ENCODE peak calls at places on chromosomes 2 and 18, in seven cellular contexts. Y is nephron progenitor cell, O is adrenal gland, R is AG09309, G is AG10803, X is fibroblast of lung, P is uterus. L is an unnamed sample.

GRCh38 chr18:3402962-3403585 is 46.9 kb upstream of the TGIF1 start:
- DNase-seq in Y (no peak), O (no peak), R (no peak), G (peak), X (peak), P (no peak), L (no peak)

GRCh38 chr2:64650722-64651338 is 2.9 kb downstream of the SERTAD2 start:
- DNase-seq in Y (no peak), O (no peak), R (no peak), G (no peak), X (no peak), P (no peak), L (no peak)

GRCh38 chr18:13260927-13261471 is 42.4 kb downstream of the LDLRAD4 start:
- DNase-seq in Y (no peak), O (no peak), R (no peak), G (no peak), X (no peak), P (no peak), L (no peak)

GRCh38 chr2:203626952-203627681 is 79.3 kb upstream of the CD28 start:
- DNase-seq in Y (no peak), O (no peak), R (peak), G (peak), X (peak), P (no peak), L (peak)

GRCh38 chr2:235737840-235738239 is 244.0 kb downstream of the AGAP1 start:
- DNase-seq in Y (no peak), O (no peak), R (no peak), G (no peak), X (no peak), P (no peak), L (no peak)

GRCh38 chr2:105518897-105519296 is 120.0 kb upstream of the FHL2 start:
- DNase-seq in Y (no peak), O (no peak), R (no peak), G (no peak), X (peak), P (no peak), L (no peak)

GRCh38 chr2:145593991-145594702 is 1074.2 kb upstream of the ZEB2 start:
- DNase-seq in Y (no peak), O (no peak), R (peak), G (peak), X (peak), P (no peak), L (peak)

GRCh38 chr2:136408795-136409194 is 290.8 kb upstream of the CXCR4 start:
- DNase-seq in Y (no peak), O (no peak), R (no peak), G (no peak), X (no peak), P (no peak), L (no peak)

GRCh38 chr2:206989306-206989705 is 50.0 kb downstream of the CPO start:
- DNase-seq in Y (peak), O (peak), R (no peak), G (no peak), X (no peak), P (no peak), L (no peak)

GRCh38 chr2:84833481-84834150 is 47.3 kb downstream of the TRABD2A start:
- DNase-seq in Y (no peak), O (no peak), R (no peak), G (no peak), X (no peak), P (no peak), L (no peak)

GRCh38 chr18:48003426-48004349 is 73.2 kb upstream of the SMAD2 start:
- DNase-seq in Y (no peak), O (peak), R (no peak), G (peak), X (peak), P (peak), L (no peak)

GRCh38 chr2:178584666-178585065 is 104.4 kb downstream of the PLEKHA3 start:
- DNase-seq in Y (no peak), O (no peak), R (no peak), G (no peak), X (no peak), P (no peak), L (no peak)

GRCh38 chr2:144521702-144522101 is 1.8 kb upstream of the ZEB2 start:
- DNase-seq in Y (no peak), O (no peak), R (no peak), G (no peak), X (peak), P (no peak), L (no peak)

GRCh38 chr2:72198532-72199241 is 51.0 kb upstream of the CYP26B1 start:
- DNase-seq in Y (no peak), O (no peak), R (peak), G (peak), X (peak), P (no peak), L (no peak)

GRCh38 chr2:101107246-101107645 is 43.9 kb downstream of the TBC1D8 start:
- DNase-seq in Y (no peak), O (no peak), R (no peak), G (no peak), X (peak), P (no peak), L (no peak)

GRCh38 chr2:239227661-239228371 is 173.0 kb downstream of the HDAC4 start:
- DNase-seq in Y (no peak), O (peak), R (no peak), G (no peak), X (no peak), P (no peak), L (no peak)

GRCh38 chr2:112623913-112624777 is 21.6 kb upstream of the SLC20A1 start:
- DNase-seq in Y (no peak), O (peak), R (peak), G (peak), X (peak), P (no peak), L (peak)

GRCh38 chr2:27809761-27810241 is 38.3 kb downstream of the MRPL33 start:
- DNase-seq in Y (no peak), O (no peak), R (no peak), G (peak), X (peak), P (no peak), L (peak)

GRCh38 chr2:12106440-12107080 is 360.1 kb downstream of the LPIN1 start:
- DNase-seq in Y (no peak), O (peak), R (peak), G (peak), X (peak), P (peak), L (peak)

GRCh38 chr18:45090526-45091140 is 409.9 kb downstream of the SETBP1 start:
- DNase-seq in Y (no peak), O (no peak), R (no peak), G (no peak), X (peak), P (no peak), L (no peak)

GRCh38 chr2:183665403-183665802 is 541.2 kb downstream of the NUP35 start:
- DNase-seq in Y (no peak), O (no peak), R (no peak), G (no peak), X (no peak), P (no peak), L (no peak)

GRCh38 chr2:19632327-19633040 is 269.3 kb downstream of the TTC32 start:
- DNase-seq in Y (no peak), O (peak), R (no peak), G (peak), X (peak), P (peak), L (no peak)

GRCh38 chr2:96493072-96493471 is 12.1 kb downstream of the NEURL3 start:
- DNase-seq in Y (no peak), O (no peak), R (no peak), G (no peak), X (no peak), P (no peak), L (no peak)

GRCh38 chr2:88603146-88603545 is 24.1 kb downstream of the EIF2AK3 start:
- DNase-seq in Y (no peak), O (no peak), R (peak), G (peak), X (no peak), P (no peak), L (no peak)

GRCh38 chr2:238466242-238466598 is 39.5 kb downstream of the ASB1 start:
- DNase-seq in Y (no peak), O (no peak), R (no peak), G (no peak), X (no peak), P (no peak), L (no peak)

GRCh38 chr2:172323256-172323655 is 104.1 kb upstream of the ITGA6 start:
- DNase-seq in Y (no peak), O (no peak), R (no peak), G (no peak), X (no peak), P (no peak), L (no peak)

GRCh38 chr2:24489942-24490673 is 946 bp upstream of the NCOA1 start:
- DNase-seq in Y (peak), O (peak), R (no peak), G (peak), X (peak), P (peak), L (no peak)

GRCh38 chr2:152222975-152223638 is 47.5 kb upstream of the STAM2 start:
- DNase-seq in Y (no peak), O (peak), R (peak), G (peak), X (peak), P (peak), L (peak)

DNA sequence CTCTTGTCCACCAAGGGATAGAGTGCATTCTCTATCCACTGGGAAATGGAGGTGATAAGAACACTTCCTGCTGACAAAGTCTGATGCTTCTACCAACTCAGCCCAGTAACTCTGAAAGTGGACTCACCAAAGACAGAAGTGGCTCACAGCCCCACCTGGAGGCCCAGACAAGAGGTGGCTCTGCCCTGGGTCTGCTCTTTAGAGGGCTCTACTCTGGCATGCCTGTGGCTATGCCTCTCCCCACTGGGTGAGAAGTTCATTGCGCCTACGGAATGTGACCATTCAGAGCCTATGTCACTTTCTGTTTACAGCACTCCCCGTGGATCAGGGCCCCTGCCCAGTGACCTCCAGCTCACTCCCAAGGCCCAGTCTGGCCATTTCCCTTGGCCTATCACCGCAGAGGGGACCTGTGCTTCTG is 13.5 kb upstream of the XDH start:
- DNase-seq in Y (no peak), O (no peak), R (no peak), G (no peak), X (no peak), P (no peak), L (no peak)
- TF ChIP-seq CTCF in Y (no peak), O (no peak), R (peak), G (no peak), X (no peak), P (no peak), L (peak)

DNA sequence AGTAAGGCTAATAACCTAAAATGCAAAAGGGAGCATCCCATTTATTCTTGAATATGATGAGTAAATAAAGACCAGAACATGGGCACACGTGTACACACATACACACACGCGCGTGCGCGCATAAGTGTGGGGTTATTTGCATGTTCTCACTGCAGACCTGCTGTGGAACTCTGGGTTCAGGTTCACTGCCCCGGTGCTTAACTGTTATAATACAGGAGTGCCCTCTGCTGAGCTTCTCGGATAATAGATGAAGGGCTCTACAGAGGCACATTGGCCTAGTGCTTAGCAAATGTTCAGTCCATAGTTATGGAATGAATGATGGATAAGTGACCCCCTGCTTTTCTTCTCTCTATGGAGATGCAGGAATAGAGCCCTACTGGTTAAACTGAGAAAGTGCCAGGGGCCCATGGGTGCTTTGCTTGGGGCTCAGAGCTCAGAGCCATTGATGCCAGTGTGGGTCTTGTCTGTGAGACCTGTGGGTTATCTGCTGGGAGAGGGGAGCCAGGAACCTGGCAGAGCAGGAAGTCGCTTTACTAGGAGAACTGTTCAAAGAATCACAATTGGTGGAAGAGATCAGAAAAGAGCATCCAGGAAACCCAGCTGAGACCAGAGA is 3.6 kb upstream of the ARL4C start:
- DNase-seq in Y (peak), O (peak), R (no peak), G (peak), X (peak), P (peak), L (no peak)
- TF ChIP-seq CTCF in Y (peak), O (peak), R (peak), G (peak), X (peak), P (peak), L (peak)

GRCh38 chr2:80501874-80502624 is 197.5 kb upstream of the LRRTM1 start:
- DNase-seq in Y (no peak), O (no peak), R (no peak), G (no peak), X (no peak), P (no peak), L (no peak)

GRCh38 chr2:80496770-80497169 is 192.2 kb upstream of the LRRTM1 start:
- DNase-seq in Y (no peak), O (no peak), R (peak), G (peak), X (peak), P (no peak), L (peak)

DNA sequence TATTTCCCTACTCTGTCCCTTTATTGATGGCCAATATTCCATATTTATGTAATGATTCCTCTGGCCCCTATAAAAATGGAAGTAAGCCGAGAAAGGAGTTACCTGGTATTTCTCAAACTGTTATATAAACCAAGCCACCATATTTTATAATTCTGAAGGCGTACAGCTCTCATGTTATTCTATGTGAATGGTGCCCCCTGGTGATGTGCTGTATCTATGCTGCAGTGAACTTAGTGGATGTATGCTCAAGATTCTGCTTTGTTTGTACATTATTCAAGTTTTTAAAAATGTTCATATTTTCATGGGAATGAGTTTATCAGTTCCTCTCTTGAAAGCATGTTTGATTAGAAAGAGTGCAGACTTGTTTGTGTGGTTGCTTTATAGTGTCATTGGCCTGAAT is 194.5 kb upstream of the LRRTM1 start:
- DNase-seq in Y (peak), O (peak), R (peak), G (peak), X (peak), P (no peak), L (no peak)
- TF ChIP-seq CTCF in Y (peak), O (peak), R (peak), G (peak), X (peak), P (peak), L (peak)

GRCh38 chr2:232772540-232772939 is 3.8 kb downstream of the KCNJ13 start:
- DNase-seq in Y (no peak), O (no peak), R (no peak), G (no peak), X (no peak), P (no peak), L (no peak)
- TF ChIP-seq CTCF in Y (no peak), O (no peak), R (no peak), G (no peak), X (no peak), P (no peak), L (no peak)

GRCh38 chr2:31354837-31355236 is 59.7 kb downstream of the XDH start:
- DNase-seq in Y (no peak), O (no peak), R (no peak), G (no peak), X (peak), P (no peak), L (no peak)
- TF ChIP-seq CTCF in Y (peak), O (no peak), R (peak), G (peak), X (no peak), P (no peak), L (peak)

GRCh38 chr2:193690572-193690971 is 1495.8 kb upstream of the TMEFF2 start:
- DNase-seq in Y (no peak), O (no peak), R (no peak), G (no peak), X (no peak), P (no peak), L (no peak)

DNA sequence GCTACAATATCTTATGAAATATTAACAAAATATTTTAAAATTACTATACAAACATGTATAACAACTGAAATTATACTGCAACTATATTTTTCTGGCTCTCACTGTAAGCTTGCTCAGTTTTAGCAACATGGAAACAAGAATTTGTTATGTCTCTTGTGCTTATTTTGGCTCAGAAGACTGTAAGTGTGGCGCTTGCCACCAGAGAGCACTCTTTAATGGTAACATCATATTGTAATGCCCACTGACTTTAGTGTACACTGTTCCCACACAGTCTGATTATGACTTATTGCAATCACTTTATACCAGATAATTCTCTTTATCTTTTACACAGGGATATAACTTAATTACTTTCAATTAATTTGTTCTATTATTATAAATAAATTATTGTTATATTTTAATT is 1500.6 kb upstream of the TMEFF2 start:
- DNase-seq in Y (no peak), O (peak), R (peak), G (peak), X (peak), P (no peak), L (no peak)
- TF ChIP-seq CTCF in Y (peak), O (peak), R (peak), G (peak), X (no peak), P (no peak), L (no peak)

GRCh38 chr2:216507220-216508143 is 8.8 kb downstream of the RPL37A start:
- DNase-seq in Y (no peak), O (no peak), R (no peak), G (no peak), X (no peak), P (no peak), L (no peak)
- TF ChIP-seq CTCF in Y (no peak), O (no peak), R (no peak), G (no peak), X (no peak), P (no peak), L (no peak)

GRCh38 chr18:70535041-70535440 is 246.2 kb downstream of the SOCS6 start:
- DNase-seq in Y (no peak), O (no peak), R (no peak), G (no peak), X (no peak), P (no peak), L (no peak)
- TF ChIP-seq CTCF in Y (no peak), O (no peak), R (no peak), G (no peak), X (no peak), P (no peak), L (no peak)

GRCh38 chr2:128521482-128521881 is 202.8 kb upstream of the HS6ST1 start:
- DNase-seq in Y (no peak), O (no peak), R (no peak), G (no peak), X (no peak), P (no peak), L (no peak)

GRCh38 chr2:128524183-128524582 is 205.5 kb upstream of the HS6ST1 start:
- DNase-seq in Y (no peak), O (no peak), R (no peak), G (no peak), X (no peak), P (no peak), L (no peak)

GRCh38 chr2:128525653-128526052 is 207.0 kb upstream of the HS6ST1 start:
- DNase-seq in Y (no peak), O (no peak), R (no peak), G (no peak), X (no peak), P (no peak), L (no peak)

GRCh38 chr2:128522829-128523228 is 204.2 kb upstream of the HS6ST1 start:
- DNase-seq in Y (no peak), O (no peak), R (no peak), G (no peak), X (no peak), P (no peak), L (no peak)

GRCh38 chr2:128523490-128523889 is 204.8 kb upstream of the HS6ST1 start:
- DNase-seq in Y (no peak), O (no peak), R (no peak), G (no peak), X (no peak), P (no peak), L (no peak)
- TF ChIP-seq CTCF in Y (no peak), O (no peak), R (no peak), G (no peak), X (no peak), P (no peak), L (no peak)

L was measured in BJ.